ENCODE peak calls at places on chromosomes 7 and 10, in four cellular contexts. A, S, X and G are unnamed samples.

GRCh38 chr10:72026251-72026650 is 62.1 kb downstream of the CHST3 start:
- DNase-seq in A (no peak), S (no peak), X (no peak), G (no peak)

GRCh38 chr10:63410633-63411032 is 55.1 kb downstream of the JMJD1C start:
- DNase-seq in A (no peak), S (no peak), X (no peak), G (no peak)

GRCh38 chr10:34814228-34815173 is 595 bp downstream of the PARD3 start:
- DNase-seq in A (peak), S (no peak), X (peak), G (no peak)

GRCh38 chr7:139505563-139505962 is 17.9 kb upstream of the CLEC2L start:
- DNase-seq in A (no peak), S (no peak), X (peak), G (no peak)

GRCh38 chr10:105656880-105657279 is 1015.8 kb downstream of the SORCS3 start:
- DNase-seq in A (no peak), S (no peak), X (no peak), G (no peak)

GRCh38 chr10:68334672-68335467 is 2.1 kb upstream of the PBLD start:
- DNase-seq in A (no peak), S (no peak), X (no peak), G (no peak)

GRCh38 chr10:55370021-55370420 is 569.0 kb upstream of the PCDH15 start:
- DNase-seq in A (no peak), S (no peak), X (no peak), G (no peak)

GRCh38 chr10:45179716-45180115 is 135.7 kb downstream of the OR13A1 start:
- DNase-seq in A (no peak), S (no peak), X (no peak), G (no peak)

GRCh38 chr7:69827140-69827919 is 229.1 kb downstream of the AUTS2 start:
- DNase-seq in A (no peak), S (no peak), X (no peak), G (peak)

GRCh38 chr7:50552921-50553320 is 12.3 kb downstream of the DDC start:
- DNase-seq in A (no peak), S (no peak), X (no peak), G (no peak)

GRCh38 chr7:29363636-29364425 is 169.3 kb downstream of the CHN2 start:
- DNase-seq in A (no peak), S (no peak), X (no peak), G (no peak)

GRCh38 chr7:101912711-101913110 is 95.3 kb downstream of the CUX1 start:
- DNase-seq in A (no peak), S (no peak), X (no peak), G (no peak)

GRCh38 chr10:60778978-60779668 is 845 bp downstream of the CDK1 start:
- DNase-seq in A (no peak), S (no peak), X (no peak), G (no peak)

GRCh38 chr7:46352335-46352954 is 431.4 kb upstream of the IGFBP3 start:
- DNase-seq in A (peak), S (peak), X (peak), G (no peak)

GRCh38 chr7:79282051-79282694 is 171.3 kb downstream of the MAGI2 start:
- DNase-seq in A (no peak), S (no peak), X (no peak), G (peak)

GRCh38 chr7:149377386-149377785 is 83.5 kb downstream of the ZNF777 start:
- DNase-seq in A (no peak), S (no peak), X (no peak), G (no peak)

GRCh38 chr10:86795353-86795752 is 38.9 kb downstream of the BMPR1A start:
- DNase-seq in A (no peak), S (no peak), X (no peak), G (no peak)

GRCh38 chr10:79602953-79603352 is 7.8 kb upstream of the SFTPA1 start:
- DNase-seq in A (no peak), S (no peak), X (no peak), G (no peak)

GRCh38 chr10:99926925-99927718 is 82.6 kb downstream of the DNMBP start:
- DNase-seq in A (no peak), S (no peak), X (no peak), G (no peak)

GRCh38 chr7:94315011-94315410 is 79.7 kb upstream of the COL1A2 start:
- DNase-seq in A (no peak), S (no peak), X (no peak), G (no peak)

GRCh38 chr10:3776796-3777571 is 8.0 kb downstream of the KLF6 start:
- DNase-seq in A (no peak), S (no peak), X (no peak), G (no peak)

GRCh38 chr10:92790449-92790848 is 57.9 kb upstream of the EXOC6 start:
- DNase-seq in A (no peak), S (no peak), X (no peak), G (peak)

GRCh38 chr7:76405738-76406137 is 3.8 kb downstream of the SSC4D start:
- DNase-seq in A (no peak), S (no peak), X (no peak), G (no peak)

GRCh38 chr7:80528689-80529088 is 16.8 kb upstream of the GNAT3 start:
- DNase-seq in A (no peak), S (no peak), X (no peak), G (no peak)

GRCh38 chr10:45239642-45240041 is 75.8 kb downstream of the OR13A1 start:
- DNase-seq in A (no peak), S (no peak), X (no peak), G (no peak)

GRCh38 chr7:142104550-142105527 is 6.7 kb upstream of the MGAM2 start:
- DNase-seq in A (no peak), S (no peak), X (no peak), G (peak)

GRCh38 chr7:113134025-113134424 is 15.7 kb upstream of the SMIM30 start:
- DNase-seq in A (no peak), S (no peak), X (no peak), G (no peak)

GRCh38 chr7:113131367-113131766 is 13.0 kb upstream of the SMIM30 start:
- DNase-seq in A (no peak), S (no peak), X (no peak), G (no peak)

GRCh38 chr7:113125728-113126127 is 7.4 kb upstream of the SMIM30 start:
- DNase-seq in A (no peak), S (no peak), X (no peak), G (no peak)

GRCh38 chr7:113122657-113123252 is 4.4 kb upstream of the SMIM30 start:
- DNase-seq in A (no peak), S (no peak), X (no peak), G (no peak)

GRCh38 chr7:113128028-113128427 is 9.7 kb upstream of the SMIM30 start:
- DNase-seq in A (no peak), S (no peak), X (no peak), G (no peak)
- TF ChIP-seq SPI1 in A (no peak), S (no peak), X (no peak), G (no peak)

GRCh38 chr7:39459606-39460090 is 106.6 kb upstream of the YAE1 start:
- DNase-seq in A (no peak), S (no peak), X (no peak), G (no peak)
- TF ChIP-seq SPI1 in A (no peak), S (no peak), X (no peak), G (no peak)

GRCh38 chr7:112338786-112339185 is 111.5 kb upstream of the IFRD1 start:
- DNase-seq in A (no peak), S (no peak), X (no peak), G (no peak)

GRCh38 chr7:112337892-112338291 is 112.4 kb upstream of the IFRD1 start:
- DNase-seq in A (no peak), S (no peak), X (no peak), G (no peak)

GRCh38 chr7:112346381-112347060 is 103.7 kb upstream of the IFRD1 start:
- DNase-seq in A (no peak), S (no peak), X (no peak), G (no peak)

GRCh38 chr7:112337177-112337576 is 113.1 kb upstream of the IFRD1 start:
- DNase-seq in A (no peak), S (no peak), X (no peak), G (no peak)

GRCh38 chr7:112341464-112341863 is 108.8 kb upstream of the IFRD1 start:
- DNase-seq in A (no peak), S (no peak), X (no peak), G (no peak)
- TF ChIP-seq SPI1 in A (no peak), S (no peak), X (no peak), G (no peak)

GRCh38 chr10:117550599-117551321 is 8.2 kb downstream of the EMX2 start:
- DNase-seq in A (no peak), S (no peak), X (no peak), G (no peak)

GRCh38 chr10:117551322-117552155 is 9.0 kb downstream of the EMX2 start:
- DNase-seq in A (no peak), S (no peak), X (no peak), G (no peak)

GRCh38 chr10:117552759-117553158 is 10.2 kb downstream of the EMX2 start:
- DNase-seq in A (no peak), S (no peak), X (no peak), G (no peak)

GRCh38 chr10:117553171-117553814 is 10.7 kb downstream of the EMX2 start:
- DNase-seq in A (no peak), S (no peak), X (no peak), G (no peak)

DNA sequence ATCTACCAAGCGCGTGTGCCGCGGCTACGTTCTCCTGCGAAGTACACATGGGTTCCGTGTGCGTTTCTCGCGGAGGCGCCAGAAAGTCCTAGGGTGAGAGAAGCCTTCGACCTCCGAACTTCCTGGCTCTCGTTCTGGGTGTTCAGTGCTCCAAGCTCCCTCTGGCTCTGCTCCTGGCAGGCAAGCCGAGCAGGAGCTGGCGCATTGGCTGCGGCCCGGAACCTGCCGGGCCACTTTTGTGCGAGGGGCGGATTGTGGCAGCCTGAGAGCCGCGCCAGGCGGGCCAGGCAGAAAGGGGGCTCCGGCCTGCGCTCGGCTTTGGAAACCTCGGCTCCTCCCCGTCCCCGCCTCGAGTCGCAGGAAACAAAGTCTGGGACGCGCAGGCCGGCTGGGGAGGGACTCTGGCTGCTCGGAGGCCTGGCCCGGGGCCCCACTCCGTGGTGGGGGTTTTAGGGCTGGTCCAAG is 9.6 kb downstream of the EMX2 start:
- DNase-seq in A (no peak), S (no peak), X (no peak), G (no peak)
- TF ChIP-seq SPI1 in A (no peak), S (no peak), X (no peak), G (no peak)

DNA sequence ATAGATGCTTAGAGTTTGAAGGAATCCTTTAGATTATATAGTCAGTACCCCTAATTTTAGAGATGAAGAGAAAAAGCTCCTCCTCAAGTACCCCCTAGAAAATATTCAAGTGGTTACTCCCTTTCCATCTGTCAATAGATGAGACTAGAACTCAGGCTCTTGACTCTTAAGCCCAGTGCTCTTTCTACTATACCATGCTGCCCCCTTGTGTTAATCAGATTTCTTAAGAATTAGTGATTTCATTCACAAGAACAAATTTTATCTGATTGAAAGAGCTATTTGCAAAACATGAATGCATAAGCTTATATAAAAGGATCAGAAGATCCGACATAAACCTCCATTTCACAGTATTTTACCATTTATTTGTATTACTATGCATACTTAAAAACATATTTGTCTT is 179.3 kb downstream of the TFEC start:
- DNase-seq in A (no peak), S (no peak), X (no peak), G (peak)
- TF ChIP-seq SPI1 in A (no peak), S (no peak), X (no peak), G (no peak)

GRCh38 chr10:6362879-6363278 is 160.1 kb downstream of the PFKFB3 start:
- DNase-seq in A (no peak), S (no peak), X (no peak), G (no peak)

GRCh38 chr10:6363516-6363915 is 160.8 kb downstream of the PFKFB3 start:
- DNase-seq in A (no peak), S (no peak), X (no peak), G (no peak)

GRCh38 chr10:6364893-6365292 is 162.2 kb downstream of the PFKFB3 start:
- DNase-seq in A (no peak), S (no peak), X (no peak), G (no peak)

GRCh38 chr10:6365384-6365783 is 162.7 kb downstream of the PFKFB3 start:
- DNase-seq in A (no peak), S (no peak), X (no peak), G (no peak)

GRCh38 chr10:6364283-6364682 is 161.6 kb downstream of the PFKFB3 start:
- DNase-seq in A (no peak), S (no peak), X (no peak), G (no peak)
- TF ChIP-seq SPI1 in A (no peak), S (no peak), X (no peak), G (no peak)